ENCODE peak calls at places on chromosomes 5 and 9, in ten cellular contexts. R is AG04450; J is colonic mucosa; E is ascending aorta; U is pancreas; O is sigmoid colon; D is CD8-positive, alpha-beta T cell; X is thoracic aorta; G is brain microvascular endothelial cell; C is IMR-90. V is an unnamed sample. For H3K27me3, the result is how much of the 10 kb centered on the place peaks cover.

GRCh38 chr5:76372320-76373054 is 30.6 kb upstream of the IQGAP2 start:
- DNase-seq in R (peak), J (no peak), E (no peak), U (peak), O (no peak), D (no peak), X (no peak), G (peak), C (peak), V (no peak)

GRCh38 chr5:176773408-176774035 is 36.8 kb upstream of the UNC5A start:
- DNase-seq in R (no peak), J (no peak), E (peak), U (peak), O (peak), D (no peak), X (no peak), G (no peak), C (no peak), V (no peak)

GRCh38 chr5:55924744-55925143 is 70.0 kb downstream of the IL6ST start:
- DNase-seq in R (no peak), J (no peak), E (no peak), U (no peak), O (no peak), D (no peak), X (no peak), G (no peak), C (no peak), V (no peak)

GRCh38 chr9:18920141-18920611 is 112.8 kb downstream of the SAXO1 start:
- DNase-seq in R (no peak), J (no peak), E (no peak), U (no peak), O (no peak), D (no peak), X (no peak), G (no peak), C (no peak), V (no peak)

GRCh38 chr5:74272831-74273545 is 367.5 kb downstream of the ENC1 start:
- DNase-seq in R (no peak), J (no peak), E (no peak), U (no peak), O (no peak), D (no peak), X (no peak), G (no peak), C (no peak), V (no peak)

GRCh38 chr5:180316586-180316985 is 24.7 kb upstream of the MAPK9 start:
- DNase-seq in R (no peak), J (no peak), E (no peak), U (no peak), O (no peak), D (no peak), X (no peak), G (no peak), C (no peak), V (no peak)

GRCh38 chr5:180142824-180143610 is 66.0 kb downstream of the RASGEF1C start:
- DNase-seq in R (no peak), J (no peak), E (peak), U (no peak), O (peak), D (no peak), X (no peak), G (no peak), C (no peak), V (no peak)

GRCh38 chr5:80128129-80128528 is 93.0 kb downstream of the THBS4 start:
- DNase-seq in R (no peak), J (no peak), E (no peak), U (no peak), O (no peak), D (no peak), X (no peak), G (no peak), C (no peak), V (no peak)

GRCh38 chr5:142913728-142914338 is 143.7 kb downstream of the ARHGAP26 start:
- DNase-seq in R (no peak), J (no peak), E (no peak), U (no peak), O (no peak), D (no peak), X (no peak), G (no peak), C (no peak), V (no peak)

GRCh38 chr9:130565792-130566191 is 13.6 kb upstream of the FUBP3 start:
- DNase-seq in R (no peak), J (no peak), E (no peak), U (no peak), O (no peak), D (no peak), X (no peak), G (no peak), C (no peak), V (no peak)

GRCh38 chr9:126514037-126514821 is 99.5 kb upstream of the LMX1B start:
- DNase-seq in R (no peak), J (peak), E (no peak), U (peak), O (peak), D (peak), X (no peak), G (peak), C (peak), V (peak)

DNA sequence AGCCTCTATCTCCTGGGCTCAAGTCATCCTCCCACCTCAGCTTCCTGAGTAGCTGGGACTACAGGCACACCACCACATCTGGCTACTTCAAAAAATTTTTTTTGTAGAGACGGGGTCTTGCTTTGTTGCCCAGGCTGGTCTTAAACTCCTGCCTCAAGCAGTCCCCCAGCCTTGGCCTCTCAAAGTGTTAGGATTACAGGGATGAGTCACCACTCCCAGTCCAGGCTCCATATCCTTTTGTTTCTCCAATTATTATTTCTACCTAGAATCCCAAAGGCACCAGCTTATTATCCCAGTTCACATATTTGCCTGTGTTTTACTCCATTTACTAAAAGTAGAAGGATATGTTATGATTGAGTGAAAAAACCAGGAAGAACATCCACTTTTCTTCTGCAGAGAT is 84.9 kb downstream of the TEK start:
- DNase-seq in R (no peak), J (no peak), E (no peak), U (no peak), O (no peak), D (no peak), X (no peak), G (no peak), C (peak), V (no peak)
- H3K27me3 ChIP-seq in R (under half), J (under half), E (under half), U (under half), O (under half), D (under half), X (under half), G (under half), C (under half), V (under half)

GRCh38 chr9:128636024-128636390 is 20.6 kb downstream of the DYNC2I2 start:
- DNase-seq in R (no peak), J (peak), E (peak), U (peak), O (no peak), D (no peak), X (no peak), G (no peak), C (no peak), V (no peak)
- TF ChIP-seq CTCF in R (peak), J (peak), E (no peak), U (peak), O (no peak), D (no peak), X (no peak), G (peak), C (no peak), V (no peak)

GRCh38 chr5:167352801-167353200 is 938.6 kb upstream of the WWC1 start:
- DNase-seq in R (no peak), J (no peak), E (no peak), U (no peak), O (no peak), D (no peak), X (no peak), G (no peak), C (no peak), V (no peak)

GRCh38 chr5:167348980-167349379 is 942.5 kb upstream of the WWC1 start:
- DNase-seq in R (no peak), J (no peak), E (no peak), U (no peak), O (no peak), D (no peak), X (no peak), G (no peak), C (no peak), V (no peak)

GRCh38 chr5:167346461-167346860 is 945.0 kb upstream of the WWC1 start:
- DNase-seq in R (no peak), J (no peak), E (no peak), U (no peak), O (no peak), D (no peak), X (no peak), G (no peak), C (no peak), V (no peak)

DNA sequence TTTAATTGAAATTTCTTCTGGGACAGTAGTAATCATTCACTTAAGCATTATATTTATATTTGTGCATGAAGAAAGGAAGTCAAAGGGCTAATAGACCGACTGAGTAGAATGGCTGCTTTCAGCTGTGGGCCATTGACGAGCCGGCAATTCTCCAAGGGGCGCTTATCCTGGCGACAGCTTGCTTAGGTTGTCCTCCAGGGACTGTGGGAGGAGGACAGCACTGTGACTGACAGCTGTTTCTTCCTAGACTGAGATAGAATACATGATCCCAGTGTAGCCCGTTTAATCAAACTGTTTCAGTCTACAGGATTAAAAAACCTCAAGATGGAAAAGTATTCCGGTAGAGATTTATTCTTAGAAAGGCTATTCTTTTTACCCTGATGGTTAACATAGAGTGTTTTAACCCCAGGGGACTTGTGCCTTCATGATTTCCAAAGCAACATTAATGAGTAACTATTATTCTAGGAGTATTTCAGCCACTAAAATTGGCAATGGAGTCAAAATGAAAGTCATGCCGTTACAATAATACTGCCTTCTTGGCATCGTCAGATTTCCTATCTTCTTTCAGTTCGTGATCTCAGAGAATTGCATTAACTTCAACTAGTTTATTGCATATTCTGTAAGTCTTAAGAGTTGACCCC is 943.0 kb upstream of the WWC1 start:
- DNase-seq in R (no peak), J (no peak), E (no peak), U (no peak), O (no peak), D (no peak), X (no peak), G (no peak), C (no peak), V (no peak)
- H3K4me3 ChIP-seq in R (no peak), J (no peak), E (no peak), U (no peak), O (no peak), D (no peak), X (peak), G (no peak), C (no peak), V (no peak)

GRCh38 chr5:73121109-73121443 is 701 bp downstream of the TMEM171 start:
- DNase-seq in R (no peak), J (no peak), E (no peak), U (no peak), O (no peak), D (no peak), X (no peak), G (peak), C (peak), V (no peak)

GRCh38 chr5:73120222-73121108 is at the start of gene TMEM171:
- DNase-seq in R (no peak), J (peak), E (no peak), U (peak), O (no peak), D (no peak), X (no peak), G (peak), C (peak), V (no peak)

GRCh38 chr5:73118331-73119011 is 1.9 kb upstream of the TMEM171 start:
- DNase-seq in R (no peak), J (peak), E (no peak), U (no peak), O (no peak), D (no peak), X (no peak), G (no peak), C (no peak), V (peak)

GRCh38 chr5:73117088-73117755 is 3.2 kb upstream of the TMEM171 start:
- DNase-seq in R (no peak), J (no peak), E (no peak), U (no peak), O (no peak), D (no peak), X (no peak), G (no peak), C (no peak), V (no peak)

GRCh38 chr5:73119492-73120157 is 750 bp upstream of the TMEM171 start:
- DNase-seq in R (no peak), J (peak), E (no peak), U (no peak), O (no peak), D (no peak), X (no peak), G (no peak), C (no peak), V (no peak)
- H3K27me3 ChIP-seq in R (under half), J (under half), E (under half), U (under half), O (under half), D (under half), X (under half), G (under half), C (under half), V (under half)

DNA sequence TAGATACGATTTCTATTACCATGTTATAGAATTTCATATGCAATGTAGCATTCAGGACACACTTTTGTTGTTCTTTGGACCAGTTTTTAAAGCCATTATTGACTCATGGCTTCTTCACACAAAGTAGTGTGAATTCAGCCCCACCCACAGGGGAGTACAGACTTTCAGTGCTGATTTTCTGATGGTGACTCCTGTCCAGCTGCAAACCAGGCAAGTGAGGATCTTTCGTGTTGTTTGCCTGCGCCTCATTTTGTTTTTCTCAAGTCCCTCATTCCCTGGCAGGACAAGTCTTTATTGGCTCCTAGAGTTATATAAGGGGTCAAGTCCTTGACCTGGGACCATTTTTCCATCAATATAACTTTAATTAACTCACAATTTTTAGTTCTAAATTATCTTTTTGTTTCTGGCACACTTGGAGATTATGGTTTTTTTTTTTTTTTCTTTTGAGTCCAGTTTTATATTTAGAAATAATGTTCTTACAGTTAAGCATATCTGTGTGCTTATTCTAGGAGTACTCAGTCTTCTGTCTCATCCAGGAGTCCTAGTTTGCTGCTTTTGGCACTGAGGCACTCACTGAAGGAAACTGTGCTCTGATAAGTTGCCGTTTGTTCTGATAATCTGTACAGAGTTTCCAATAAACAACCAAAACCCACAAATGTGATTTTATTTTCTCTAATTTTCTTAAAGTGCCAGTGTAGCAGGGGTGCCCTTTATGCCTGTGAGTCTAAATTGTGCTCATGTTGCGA is 250.8 kb downstream of the LRRC70 start:
- DNase-seq in R (no peak), J (no peak), E (no peak), U (no peak), O (no peak), D (no peak), X (no peak), G (no peak), C (no peak), V (no peak)
- TF ChIP-seq CTCF in R (no peak), J (no peak), E (no peak), U (no peak), O (no peak), D (no peak), X (no peak), G (no peak), C (no peak), V (no peak)

GRCh38 chr5:36027066-36027465 is 35.9 kb upstream of the UGT3A1 start:
- DNase-seq in R (no peak), J (no peak), E (no peak), U (no peak), O (no peak), D (no peak), X (no peak), G (no peak), C (no peak), V (no peak)
- H3K4me3 ChIP-seq in R (no peak), J (no peak), E (no peak), U (no peak), O (no peak), D (no peak), X (no peak), G (no peak), C (no peak), V (no peak)